ENCODE peak calls at places on chromosomes 16 and 17, in seven cellular contexts. O is fibroblast of pulmonary artery, K is heart left ventricle, C is fibroblast of mammary gland, D is prostate gland, Q is dorsolateral prefrontal cortex, L is lung. Y is an unnamed sample.
A peak's percentile ranks its signal among the peaks of the same experiment; 100 is the strongest.

GRCh38 chr17:75144816-75145511 is 9.3 kb downstream of the JPT1 start:
- DNase-seq in O (no peak), K (no peak), C (no peak), D (no peak), Q (no peak), L (no peak), Y (no peak)

GRCh38 chr17:16354585-16354984 is 1.3 kb upstream of the CENPV start:
- DNase-seq in O (no peak), K (no peak), C (no peak), D (no peak), Q (no peak), L (no peak), Y (no peak)

GRCh38 chr17:37191219-37191618 is 184.6 kb upstream of the C17orf78 start:
- DNase-seq in O (no peak), K (no peak), C (peak; percentile 18), D (no peak), Q (no peak), L (no peak), Y (no peak)

GRCh38 chr17:16938496-16939270 is 33.2 kb downstream of the TNFRSF13B start:
- DNase-seq in O (no peak), K (no peak), C (no peak), D (no peak), Q (peak; percentile 16), L (no peak), Y (no peak)

GRCh38 chr17:54982399-54982798 is 13.8 kb downstream of the STXBP4 start:
- DNase-seq in O (peak; percentile 84), K (no peak), C (peak; percentile 76), D (no peak), Q (no peak), L (no peak), Y (no peak)

GRCh38 chr17:74738051-74738996 is 1.3 kb downstream of the RAB37 start:
- DNase-seq in O (peak; percentile 36), K (no peak), C (no peak), D (no peak), Q (no peak), L (no peak), Y (no peak)

GRCh38 chr16:85275533-85276249 is 163.4 kb upstream of the CIBAR2 start:
- DNase-seq in O (peak; percentile 58), K (peak; percentile 64), C (peak; percentile 45), D (peak; percentile 48), Q (peak; percentile 77), L (peak; percentile 65), Y (peak; percentile 60)

GRCh38 chr16:79897444-79898146 is 297.1 kb upstream of the MAF start:
- DNase-seq in O (peak; percentile 2), K (peak; percentile 11), C (peak; percentile 36), D (no peak), Q (no peak), L (no peak), Y (no peak)

GRCh38 chr16:13961099-13961811 is 41.3 kb downstream of the ERCC4 start:
- DNase-seq in O (peak; percentile 56), K (no peak), C (peak; percentile 66), D (no peak), Q (no peak), L (no peak), Y (no peak)
- H3K4me3 ChIP-seq in O (no peak overlapping the region), K (no peak overlapping the region), C (no peak overlapping the region), D (no peak overlapping the region), Q (no peak overlapping the region), L (no peak overlapping the region), Y (no peak overlapping the region)

GRCh38 chr16:27317320-27317719 is 3.5 kb downstream of the IL4R start:
- DNase-seq in O (no peak), K (no peak), C (no peak), D (peak; percentile 64), Q (no peak), L (no peak), Y (no peak)
- H3K4me3 ChIP-seq in O (peak overlapping the region; percentile 2), K (no peak overlapping the region), C (no peak overlapping the region), D (no peak overlapping the region), Q (no peak overlapping the region), L (no peak overlapping the region), Y (no peak overlapping the region)

GRCh38 chr17:42547698-42548069 is 5.0 kb upstream of the HSD17B1 start:
- DNase-seq in O (no peak), K (no peak), C (no peak), D (no peak), Q (no peak), L (no peak), Y (no peak)
- H3K4me3 ChIP-seq in O (no peak overlapping the region), K (peak overlapping the region; percentile 36), C (no peak overlapping the region), D (no peak overlapping the region), Q (no peak overlapping the region), L (no peak overlapping the region), Y (no peak overlapping the region)

GRCh38 chr17:40101367-40102210 is 1.2 kb upstream of the NR1D1 start:
- DNase-seq in O (no peak), K (no peak), C (peak; percentile 38), D (no peak), Q (no peak), L (no peak), Y (no peak)
- H3K4me3 ChIP-seq in O (peak overlapping the region; percentile 89), K (peak overlapping the region; percentile 84), C (no peak overlapping the region), D (no peak overlapping the region), Q (peak overlapping the region; percentile 98), L (no peak overlapping the region), Y (peak overlapping the region; percentile 67)

GRCh38 chr16:71671165-71671564 is 45.2 kb downstream of the MARVELD3 start:
- DNase-seq in O (no peak), K (no peak), C (no peak), D (no peak), Q (no peak), L (no peak), Y (no peak)
- H3K4me3 ChIP-seq in O (no peak overlapping the region), K (no peak overlapping the region), C (no peak overlapping the region), D (no peak overlapping the region), Q (no peak overlapping the region), L (no peak overlapping the region), Y (no peak overlapping the region)

GRCh38 chr17:50205111-50205821 is 3.8 kb upstream of the COL1A1 start:
- DNase-seq in O (peak; percentile 66), K (peak; percentile 55), C (peak; percentile 73), D (no peak), Q (no peak), L (no peak), Y (no peak)
- H3K4me3 ChIP-seq in O (no peak overlapping the region), K (no peak overlapping the region), C (no peak overlapping the region), D (no peak overlapping the region), Q (no peak overlapping the region), L (no peak overlapping the region), Y (no peak overlapping the region)